ENCODE peak calls at places on chromosomes 11 and 22, in six cellular contexts. One of them, this sample, is unnamed.

GRCh38 chr11:57641426-57641825 is 8.3 kb downstream of the YPEL4 start:
- DNase-seq in HL-60: no peak
- DNase-seq in endodermal cell: peak; percentile 58
- DNase-seq in GM13976: peak; percentile 71
- DNase-seq in endothelial cell: no peak
- DNase-seq in heart right ventricle: no peak
- DNase-seq in this sample: peak; percentile 78

GRCh38 chr11:134330611-134331564 is 900 bp upstream of the GLB1L2 start:
- DNase-seq in endothelial cell: no peak
- DNase-seq in GM13976: no peak
- DNase-seq in heart right ventricle: no peak
- DNase-seq in HL-60: no peak
- DNase-seq in endodermal cell: peak; percentile 61
- DNase-seq in this sample: no peak

GRCh38 chr11:93974759-93975158 is 46.4 kb upstream of the HEPHL1 start:
- DNase-seq in heart right ventricle: no peak
- DNase-seq in HL-60: no peak
- DNase-seq in GM13976: no peak
- DNase-seq in endodermal cell: no peak
- DNase-seq in endothelial cell: no peak
- DNase-seq in this sample: no peak

GRCh38 chr11:86497310-86497709 is 122.6 kb downstream of the CCDC81 start:
- DNase-seq in endothelial cell: no peak
- DNase-seq in GM13976: no peak
- DNase-seq in heart right ventricle: no peak
- DNase-seq in endodermal cell: no peak
- DNase-seq in HL-60: no peak
- DNase-seq in this sample: no peak

GRCh38 chr11:59172345-59173079 is 580 bp downstream of the DTX4 start:
- DNase-seq in GM13976: peak; percentile 76
- DNase-seq in heart right ventricle: peak; percentile 27
- DNase-seq in endodermal cell: peak; percentile 86
- DNase-seq in endothelial cell: peak; percentile 41
- DNase-seq in HL-60: no peak
- DNase-seq in this sample: peak; percentile 77

GRCh38 chr22:42910221-42910942 is 53.3 kb upstream of the ARFGAP3 start:
- DNase-seq in heart right ventricle: no peak
- DNase-seq in GM13976: no peak
- DNase-seq in HL-60: no peak
- DNase-seq in endothelial cell: no peak
- DNase-seq in endodermal cell: no peak
- DNase-seq in this sample: no peak

GRCh38 chr11:121575250-121575962 is 122.6 kb upstream of the SORL1-AS1 start:
- DNase-seq in heart right ventricle: peak; percentile 48
- DNase-seq in endothelial cell: no peak
- DNase-seq in endodermal cell: no peak
- DNase-seq in GM13976: no peak
- DNase-seq in HL-60: peak; percentile 92
- DNase-seq in this sample: no peak

GRCh38 chr11:128506999-128507591 is 80.3 kb downstream of the ETS1 start:
- DNase-seq in HL-60: no peak
- DNase-seq in endothelial cell: no peak
- DNase-seq in GM13976: no peak
- DNase-seq in endodermal cell: no peak
- DNase-seq in heart right ventricle: peak; percentile 75
- DNase-seq in this sample: no peak

GRCh38 chr22:20191000-20191515 is 40.2 kb upstream of the CCDC188 start:
- DNase-seq in endothelial cell: no peak
- DNase-seq in heart right ventricle: no peak
- DNase-seq in HL-60: no peak
- DNase-seq in GM13976: no peak
- DNase-seq in endodermal cell: no peak
- DNase-seq in this sample: no peak

GRCh38 chr11:776459-777287 is 614 bp downstream of the GATD1 start:
- DNase-seq in HL-60: peak; percentile 63
- DNase-seq in GM13976: peak; percentile 79
- DNase-seq in endodermal cell: peak; percentile 91
- DNase-seq in endothelial cell: peak; percentile 62
- DNase-seq in heart right ventricle: peak; percentile 14
- DNase-seq in this sample: no peak

GRCh38 chr11:2700415-2701211 is 819 bp upstream of the KCNQ1OT1 start:
- DNase-seq in endodermal cell: peak; percentile 85
- DNase-seq in HL-60: no peak
- DNase-seq in endothelial cell: peak; percentile 50
- DNase-seq in GM13976: peak; percentile 75
- DNase-seq in heart right ventricle: peak; percentile 75
- DNase-seq in this sample: peak; percentile 72

GRCh38 chr22:47835726-47836125 is 1073.3 kb downstream of the TBC1D22A start:
- DNase-seq in endodermal cell: no peak
- DNase-seq in endothelial cell: no peak
- DNase-seq in heart right ventricle: no peak
- DNase-seq in GM13976: no peak
- DNase-seq in HL-60: no peak
- DNase-seq in this sample: no peak

GRCh38 chr11:9625158-9625557 is 38.7 kb upstream of the SWAP70 start:
- DNase-seq in GM13976: no peak
- DNase-seq in heart right ventricle: no peak
- DNase-seq in endodermal cell: peak; percentile 26
- DNase-seq in HL-60: no peak
- DNase-seq in endothelial cell: no peak
- DNase-seq in this sample: no peak

GRCh38 chr11:65645710-65646109 is 7.8 kb downstream of the SIPA1 start:
- DNase-seq in endothelial cell: no peak
- DNase-seq in heart right ventricle: no peak
- DNase-seq in GM13976: no peak
- DNase-seq in HL-60: no peak
- DNase-seq in endodermal cell: no peak
- DNase-seq in this sample: no peak

GRCh38 chr11:123159146-123159857 is 35.7 kb downstream of the CLMP start:
- DNase-seq in endodermal cell: no peak
- DNase-seq in GM13976: no peak
- DNase-seq in HL-60: no peak
- DNase-seq in endothelial cell: no peak
- DNase-seq in heart right ventricle: no peak
- DNase-seq in this sample: no peak

GRCh38 chr11:76664578-76665061 is 5.9 kb downstream of the LRRC32 start:
- DNase-seq in endodermal cell: peak; percentile 46
- DNase-seq in endothelial cell: no peak
- DNase-seq in heart right ventricle: no peak
- DNase-seq in HL-60: no peak
- DNase-seq in GM13976: peak; percentile 47
- DNase-seq in this sample: no peak

GRCh38 chr11:102384419-102385052 is 37.5 kb downstream of the BIRC2 start:
- DNase-seq in endothelial cell: no peak
- DNase-seq in HL-60: no peak
- DNase-seq in GM13976: no peak
- DNase-seq in heart right ventricle: peak; percentile 36
- DNase-seq in endodermal cell: peak; percentile 48
- DNase-seq in this sample: no peak

GRCh38 chr22:27801197-27801615 is 350 bp downstream of the MN1 start:
- DNase-seq in endothelial cell: peak; percentile 52
- DNase-seq in GM13976: peak; percentile 62
- DNase-seq in HL-60: no peak
- DNase-seq in heart right ventricle: peak; percentile 48
- DNase-seq in endodermal cell: peak; percentile 84
- DNase-seq in this sample: peak; percentile 56
- TF ChIP-seq CTCF in endothelial cell: no peak
- TF ChIP-seq CTCF in GM13976: no peak
- TF ChIP-seq CTCF in HL-60: no peak
- TF ChIP-seq CTCF in heart right ventricle: peak; percentile 25
- TF ChIP-seq CTCF in endodermal cell: no peak
- TF ChIP-seq CTCF in this sample: no peak

GRCh38 chr11:118658372-118659313 is 20.8 kb downstream of the TREH start:
- DNase-seq in heart right ventricle: no peak
- DNase-seq in HL-60: no peak
- DNase-seq in GM13976: no peak
- DNase-seq in endodermal cell: peak; percentile 59
- DNase-seq in endothelial cell: peak; percentile 25
- DNase-seq in this sample: no peak
- TF ChIP-seq CTCF in heart right ventricle: no peak
- TF ChIP-seq CTCF in HL-60: no peak
- TF ChIP-seq CTCF in GM13976: no peak
- TF ChIP-seq CTCF in endodermal cell: no peak
- TF ChIP-seq CTCF in endothelial cell: no peak
- TF ChIP-seq CTCF in this sample: no peak

DNA sequence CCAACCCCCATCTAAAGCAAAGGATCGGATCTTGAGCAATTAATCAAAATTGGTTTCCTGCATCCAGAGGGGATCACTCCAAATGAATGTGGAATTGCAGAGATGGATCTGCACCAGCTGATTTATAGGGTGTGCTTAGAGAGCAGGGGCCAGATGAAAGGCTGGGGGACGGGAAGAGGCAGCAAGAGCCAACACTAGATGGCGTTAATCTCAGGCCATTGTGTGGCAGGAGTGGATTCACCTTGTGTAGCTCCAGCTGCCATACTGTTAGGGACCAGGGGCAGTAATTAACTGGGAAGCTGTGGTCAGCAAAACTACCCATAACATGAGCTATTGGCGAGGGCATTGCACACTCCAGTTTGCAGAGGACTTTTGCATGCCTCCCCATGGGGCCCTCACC is 35.6 kb downstream of the SERPINH1 start:
- DNase-seq in endothelial cell: peak; percentile 47
- DNase-seq in heart right ventricle: no peak
- DNase-seq in HL-60: no peak
- DNase-seq in endodermal cell: peak; percentile 86
- DNase-seq in GM13976: peak; percentile 66
- DNase-seq in this sample: peak; percentile 62
- TF ChIP-seq CTCF in endothelial cell: no peak
- TF ChIP-seq CTCF in heart right ventricle: peak; percentile 38
- TF ChIP-seq CTCF in HL-60: peak; percentile 69
- TF ChIP-seq CTCF in endodermal cell: peak; percentile 91
- TF ChIP-seq CTCF in GM13976: peak; percentile 53
- TF ChIP-seq CTCF in this sample: peak; percentile 74

GRCh38 chr11:24738972-24739371 is 242.1 kb downstream of the LUZP2 start:
- DNase-seq in endothelial cell: no peak
- DNase-seq in HL-60: no peak
- DNase-seq in GM13976: no peak
- DNase-seq in heart right ventricle: no peak
- DNase-seq in endodermal cell: no peak
- DNase-seq in this sample: no peak
- TF ChIP-seq CTCF in endothelial cell: no peak
- TF ChIP-seq CTCF in HL-60: peak; percentile 6
- TF ChIP-seq CTCF in GM13976: no peak
- TF ChIP-seq CTCF in heart right ventricle: no peak
- TF ChIP-seq CTCF in endodermal cell: no peak
- TF ChIP-seq CTCF in this sample: no peak